ENCODE peak calls at places on chromosomes 3 and 15, in nine cellular contexts. F is transverse colon, B is ovary, D is A549, A is K562, O is stomach, U is suprapubic skin, W is sigmoid colon, C is SK-N-SH. K is an unnamed sample.
A peak's percentile ranks its signal among the peaks of the same experiment; 100 is the strongest.

GRCh38 chr3:160490166-160490565 is 40.6 kb upstream of the TRIM59 start:
- DNase-seq in F (no peak), B (no peak), D (no peak), A (no peak), O (no peak), U (no peak), W (no peak), C (no peak), K (no peak)

GRCh38 chr3:157438371-157438735 is 1.7 kb downstream of the PTX3 start:
- DNase-seq in F (no peak), B (no peak), D (no peak), A (no peak), O (no peak), U (no peak), W (no peak), C (peak; percentile 58), K (no peak)

GRCh38 chr3:84077479-84077878 is 881.3 kb upstream of the CADM2 start:
- DNase-seq in F (no peak), B (no peak), D (no peak), A (peak; percentile 4), O (no peak), U (no peak), W (no peak), C (peak; percentile 1), K (no peak)

GRCh38 chr3:50317303-50317702 is 5.2 kb downstream of the HYAL2 start:
- DNase-seq in F (peak; percentile 72), B (no peak), D (no peak), A (no peak), O (peak; percentile 70), U (no peak), W (no peak), C (no peak), K (no peak)

GRCh38 chr3:33447958-33448357 is 7.8 kb upstream of the UBP1 start:
- DNase-seq in F (no peak), B (no peak), D (no peak), A (no peak), O (no peak), U (no peak), W (no peak), C (no peak), K (no peak)

GRCh38 chr15:45794768-45795486 is 160.1 kb downstream of the SQOR start:
- DNase-seq in F (no peak), B (no peak), D (no peak), A (no peak), O (no peak), U (no peak), W (no peak), C (no peak), K (no peak)

GRCh38 chr15:74869726-74870407 is 3.3 kb downstream of the SCAMP2 start:
- DNase-seq in F (peak; percentile 81), B (no peak), D (no peak), A (peak; percentile 34), O (peak; percentile 62), U (no peak), W (peak; percentile 88), C (peak; percentile 60), K (peak; percentile 81)

GRCh38 chr3:195128255-195129071 is 142.5 kb downstream of the XXYLT1 start:
- DNase-seq in F (no peak), B (no peak), D (no peak), A (no peak), O (no peak), U (no peak), W (no peak), C (no peak), K (no peak)

GRCh38 chr15:70826634-70827033 is 27.3 kb downstream of the LARP6 start:
- DNase-seq in F (peak; percentile 24), B (no peak), D (peak; percentile 78), A (no peak), O (no peak), U (peak; percentile 85), W (peak; percentile 80), C (no peak), K (peak; percentile 60)

GRCh38 chr3:72727207-72727606 is 121.0 kb downstream of the SHQ1 start:
- DNase-seq in F (no peak), B (no peak), D (no peak), A (no peak), O (no peak), U (no peak), W (no peak), C (no peak), K (no peak)

GRCh38 chr15:68781766-68782588 is 38.7 kb downstream of the ANP32A start:
- DNase-seq in F (no peak), B (no peak), D (no peak), A (no peak), O (no peak), U (no peak), W (no peak), C (no peak), K (peak; percentile 23)

GRCh38 chr15:75025102-75025501 is 1.7 kb downstream of the PPCDC start:
- DNase-seq in F (no peak), B (no peak), D (no peak), A (no peak), O (no peak), U (no peak), W (no peak), C (no peak), K (no peak)

GRCh38 chr3:160448845-160449659 is 534 bp downstream of the TRIM59 start:
- DNase-seq in F (no peak), B (no peak), D (peak; percentile 83), A (peak; percentile 51), O (no peak), U (no peak), W (peak; percentile 68), C (peak; percentile 37), K (peak; percentile 89)

GRCh38 chr3:47578691-47579632 is at the start of gene CSPG5:
- DNase-seq in F (peak; percentile 18), B (peak; percentile 47), D (no peak), A (peak; percentile 52), O (no peak), U (no peak), W (no peak), C (peak; percentile 85), K (no peak)

GRCh38 chr15:35696767-35697231 is 150.8 kb upstream of the DPH6 start:
- DNase-seq in F (no peak), B (no peak), D (peak; percentile 31), A (peak; percentile 53), O (no peak), U (no peak), W (no peak), C (no peak), K (no peak)

GRCh38 chr15:92963794-92964193 is 63.7 kb downstream of the CHD2 start:
- DNase-seq in F (no peak), B (no peak), D (no peak), A (no peak), O (no peak), U (no peak), W (no peak), C (no peak), K (no peak)

GRCh38 chr15:26628879-26629529 is 143.9 kb downstream of the GABRB3 start:
- DNase-seq in F (no peak), B (peak; percentile 84), D (peak; percentile 97), A (peak; percentile 85), O (peak; percentile 56), U (no peak), W (no peak), C (no peak), K (peak; percentile 72)

GRCh38 chr3:167110906-167111305 is 269.2 kb downstream of the ZBBX start:
- DNase-seq in F (no peak), B (no peak), D (peak; percentile 2), A (no peak), O (no peak), U (no peak), W (no peak), C (no peak), K (no peak)

GRCh38 chr3:45597166-45597565 is 2.6 kb downstream of the LIMD1 start:
- DNase-seq in F (peak; percentile 24), B (no peak), D (no peak), A (peak; percentile 25), O (peak; percentile 48), U (no peak), W (no peak), C (no peak), K (no peak)

GRCh38 chr15:63436872-63437375 is 55.3 kb upstream of the CA12 start:
- DNase-seq in F (peak; percentile 76), B (peak; percentile 80), D (peak; percentile 75), A (peak; percentile 90), O (peak; percentile 86), U (peak; percentile 88), W (peak; percentile 93), C (peak; percentile 71), K (peak; percentile 81)
- TF ChIP-seq CTCF in F (no peak), B (no peak), D (no peak), A (peak; percentile 25), O (no peak), U (no peak), W (no peak), C (no peak), K (no peak)

GRCh38 chr3:48631516-48632448 is 3.5 kb downstream of the SLC26A6 start:
- DNase-seq in F (no peak), B (no peak), D (no peak), A (no peak), O (no peak), U (no peak), W (no peak), C (no peak), K (no peak)
- H3K27ac ChIP-seq in F (no peak overlapping the region), B (no peak overlapping the region), D (no peak overlapping the region), A (no peak overlapping the region), O (no peak overlapping the region), U (no peak overlapping the region), W (no peak overlapping the region), C (no peak overlapping the region), K (no peak overlapping the region)

DNA sequence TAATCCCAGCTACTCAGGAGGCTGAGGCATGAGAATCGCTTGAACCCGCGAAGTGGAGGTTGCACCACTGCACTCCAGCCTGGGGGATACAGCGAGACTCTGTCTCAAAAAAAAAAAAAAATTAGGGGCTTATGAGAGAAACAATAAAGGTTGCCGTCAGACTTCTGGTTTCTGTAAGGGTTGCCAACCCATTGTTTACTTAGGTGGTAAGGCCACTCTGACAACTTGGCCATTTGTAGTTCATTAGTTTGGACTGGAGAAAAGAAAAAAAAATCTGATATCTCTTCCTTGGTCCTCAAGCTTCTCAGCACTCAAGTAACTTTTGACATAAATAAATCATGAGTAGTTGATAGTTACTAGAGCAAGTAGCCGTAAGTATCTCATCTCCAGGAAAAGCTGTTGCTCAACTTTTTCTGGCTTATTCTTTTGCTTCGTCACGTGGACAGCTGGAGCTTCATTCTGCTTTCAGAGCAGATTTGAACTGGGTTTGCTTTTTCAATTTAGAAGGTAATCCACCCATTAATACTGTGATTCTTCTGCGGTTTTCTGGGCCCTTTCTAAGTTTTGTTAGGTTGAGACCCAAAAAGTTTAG is 9.4 kb downstream of the SNX1 start:
- DNase-seq in F (no peak), B (no peak), D (no peak), A (peak; percentile 53), O (no peak), U (no peak), W (peak; percentile 70), C (no peak), K (no peak)
- TF ChIP-seq EP300 in F (no peak), B (peak; percentile 87), D (no peak), A (no peak), O (no peak), U (no peak), W (no peak), C (no peak), K (no peak)

DNA sequence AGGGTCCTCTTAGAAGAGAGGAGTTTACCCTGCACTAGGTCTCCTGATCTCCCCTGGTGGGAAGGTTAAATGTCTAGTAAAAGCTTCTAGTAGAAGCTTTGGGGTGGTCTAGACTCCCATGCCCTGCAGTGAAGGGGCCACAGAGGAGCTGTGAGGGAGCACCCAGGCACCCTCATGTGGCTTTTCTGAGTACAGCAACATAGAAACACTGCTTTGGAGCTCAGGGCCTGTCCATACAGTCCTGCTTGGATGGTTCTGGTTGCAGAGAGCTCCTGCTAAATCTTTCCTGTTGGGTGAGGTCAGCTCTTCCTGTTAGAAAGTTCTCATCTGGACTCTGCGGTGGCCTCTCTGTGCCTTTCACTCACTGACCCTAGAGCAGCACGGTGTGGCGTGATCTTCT is 47.8 kb downstream of the GPD1L start:
- DNase-seq in F (no peak), B (no peak), D (peak; percentile 18), A (peak; percentile 18), O (no peak), U (no peak), W (no peak), C (no peak), K (no peak)
- TF ChIP-seq CTCF in F (no peak), B (no peak), D (peak; percentile 32), A (peak; percentile 51), O (no peak), U (no peak), W (no peak), C (peak; percentile 14), K (no peak)

K was measured in upper lobe of left lung.